ENCODE peak calls at places on chromosomes 5 and 9, in six cellular contexts. F is neural crest cell, N is BJ, I is A673, V is ovary, B is breast epithelium. E is an unnamed sample.

GRCh38 chr9:131046581-131047202 is 37.7 kb downstream of the LAMC3 start:
- DNase-seq in F (peak), N (no peak), I (peak), V (peak), B (no peak), E (no peak)

GRCh38 chr5:127447822-127448221 is 69.6 kb upstream of the PRRC1 start:
- DNase-seq in F (no peak), N (no peak), I (no peak), V (no peak), B (no peak), E (no peak)

GRCh38 chr5:136053336-136054121 is 24.7 kb downstream of the TGFBI start:
- DNase-seq in F (no peak), N (peak), I (no peak), V (no peak), B (no peak), E (no peak)

GRCh38 chr5:14475013-14475412 is 106.6 kb upstream of the OTULINL start:
- DNase-seq in F (no peak), N (no peak), I (no peak), V (no peak), B (no peak), E (no peak)

GRCh38 chr5:127820910-127821553 is 117.8 kb downstream of the CCDC192 start:
- DNase-seq in F (no peak), N (peak), I (no peak), V (no peak), B (no peak), E (no peak)

GRCh38 chr5:32165597-32165996 is 8.5 kb downstream of the GOLPH3 start:
- DNase-seq in F (no peak), N (no peak), I (no peak), V (no peak), B (no peak), E (no peak)

GRCh38 chr5:102857090-102857818 is 102.1 kb downstream of the PAM start:
- DNase-seq in F (no peak), N (peak), I (no peak), V (no peak), B (no peak), E (no peak)

GRCh38 chr5:5373351-5374033 is 49.0 kb upstream of the ICE1 start:
- DNase-seq in F (no peak), N (no peak), I (no peak), V (no peak), B (no peak), E (no peak)

GRCh38 chr5:137802282-137803210 is 48.4 kb upstream of the HNRNPA0 start:
- DNase-seq in F (no peak), N (no peak), I (no peak), V (no peak), B (no peak), E (no peak)

GRCh38 chr9:92717201-92718085 is 47.2 kb downstream of the BICD2 start:
- DNase-seq in F (no peak), N (no peak), I (no peak), V (no peak), B (no peak), E (no peak)

GRCh38 chr5:160852049-160852448 is at the start of gene ATP10B:
- DNase-seq in F (no peak), N (no peak), I (no peak), V (no peak), B (no peak), E (no peak)

GRCh38 chr5:93330506-93330905 is 250.5 kb downstream of the NR2F1-AS1 start:
- DNase-seq in F (no peak), N (no peak), I (no peak), V (no peak), B (no peak), E (no peak)

GRCh38 chr5:161058751-161059150 is 206.7 kb upstream of the ATP10B start:
- DNase-seq in F (no peak), N (no peak), I (no peak), V (no peak), B (no peak), E (no peak)

GRCh38 chr5:139241139-139241538 is 43.0 kb upstream of the SIL1 start:
- DNase-seq in F (no peak), N (no peak), I (no peak), V (no peak), B (no peak), E (no peak)

GRCh38 chr5:6686916-6687409 is 26.3 kb upstream of the TENT4A start:
- DNase-seq in F (peak), N (no peak), I (peak), V (no peak), B (no peak), E (no peak)

GRCh38 chr5:32505718-32506117 is 61.2 kb upstream of the ZFR start:
- DNase-seq in F (no peak), N (no peak), I (peak), V (no peak), B (no peak), E (no peak)

GRCh38 chr9:125889524-125890473 is 142.6 kb downstream of the PBX3 start:
- DNase-seq in F (peak), N (no peak), I (peak), V (peak), B (no peak), E (peak)

GRCh38 chr5:125865166-125865815 is 557.9 kb upstream of the GRAMD2B start:
- DNase-seq in F (no peak), N (no peak), I (no peak), V (no peak), B (no peak), E (no peak)

GRCh38 chr5:133390416-133391155 is 221.8 kb downstream of the FSTL4 start:
- DNase-seq in F (no peak), N (no peak), I (no peak), V (no peak), B (no peak), E (peak)

GRCh38 chr9:112044183-112044582 is 130.9 kb downstream of the SUSD1 start:
- DNase-seq in F (no peak), N (no peak), I (no peak), V (no peak), B (no peak), E (no peak)

GRCh38 chr5:61319388-61320146 is 12.5 kb upstream of the ZSWIM6 start:
- DNase-seq in F (no peak), N (no peak), I (peak), V (no peak), B (no peak), E (no peak)

GRCh38 chr9:38172601-38173000 is 103.6 kb upstream of the SHB start:
- DNase-seq in F (no peak), N (no peak), I (no peak), V (no peak), B (no peak), E (no peak)

GRCh38 chr9:135724186-135724797 is 22.3 kb downstream of the KCNT1 start:
- DNase-seq in F (no peak), N (no peak), I (no peak), V (no peak), B (no peak), E (no peak)

GRCh38 chr5:103532116-103532734 is 30.4 kb downstream of the NUDT12 start:
- DNase-seq in F (no peak), N (peak), I (no peak), V (no peak), B (no peak), E (no peak)

GRCh38 chr9:92289708-92290390 is 3.6 kb downstream of the IARS1 start:
- DNase-seq in F (no peak), N (peak), I (peak), V (no peak), B (no peak), E (no peak)

GRCh38 chr9:103601287-103601686 is 492.8 kb upstream of the SMC2 start:
- DNase-seq in F (no peak), N (no peak), I (no peak), V (no peak), B (no peak), E (no peak)

GRCh38 chr5:134738963-134739661 is 764 bp downstream of the CAMLG start:
- DNase-seq in F (peak), N (no peak), I (peak), V (peak), B (no peak), E (peak)
- TF ChIP-seq CTCF in F (no peak), N (peak), I (peak), V (no peak), B (no peak), E (no peak)

GRCh38 chr9:87333802-87334201 is 163.9 kb upstream of the DAPK1 start:
- DNase-seq in F (no peak), N (no peak), I (no peak), V (no peak), B (no peak), E (no peak)
- TF ChIP-seq CTCF in F (no peak), N (no peak), I (no peak), V (no peak), B (no peak), E (no peak)

GRCh38 chr5:72185717-72186388 is 78.6 kb downstream of the MAP1B start:
- DNase-seq in F (no peak), N (no peak), I (no peak), V (no peak), B (no peak), E (no peak)
- TF ChIP-seq CTCF in F (no peak), N (no peak), I (no peak), V (no peak), B (no peak), E (no peak)

DNA sequence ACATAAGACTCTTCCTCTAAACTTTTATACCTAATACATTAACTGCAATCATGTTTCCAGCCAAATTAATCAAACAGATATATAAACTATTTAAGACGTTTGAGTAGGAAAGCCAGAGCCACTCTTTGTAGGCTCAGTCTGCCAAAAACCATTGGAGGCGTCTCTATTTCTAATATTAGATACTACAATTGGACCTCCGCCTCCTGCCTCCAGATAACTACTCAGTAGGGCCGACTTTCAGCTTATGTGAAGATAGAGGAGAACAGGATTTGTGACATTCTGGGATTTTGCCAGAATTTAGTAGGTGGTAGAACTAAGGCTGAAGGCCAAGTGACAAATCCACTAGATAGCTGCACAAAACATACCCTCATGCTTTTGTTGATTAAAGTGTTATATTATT is 463.0 kb downstream of the CETN3 start:
- DNase-seq in F (no peak), N (no peak), I (peak), V (no peak), B (no peak), E (no peak)
- TF ChIP-seq CTCF in F (no peak), N (no peak), I (no peak), V (no peak), B (no peak), E (no peak)

GRCh38 chr9:16154570-16155078 is 601.8 kb downstream of the CCDC171 start:
- DNase-seq in F (peak), N (no peak), I (no peak), V (peak), B (no peak), E (no peak)
- TF ChIP-seq CTCF in F (peak), N (peak), I (no peak), V (no peak), B (no peak), E (peak)

GRCh38 chr9:133589454-133590227 is 19.5 kb downstream of the FAM163B start:
- DNase-seq in F (no peak), N (no peak), I (no peak), V (no peak), B (no peak), E (no peak)
- TF ChIP-seq CTCF in F (peak), N (peak), I (peak), V (no peak), B (no peak), E (peak)

GRCh38 chr5:53994148-53994547 is 316.2 kb downstream of the ARL15 start:
- DNase-seq in F (no peak), N (peak), I (peak), V (no peak), B (no peak), E (no peak)

GRCh38 chr5:53987091-53987490 is 323.3 kb downstream of the ARL15 start:
- DNase-seq in F (no peak), N (no peak), I (no peak), V (no peak), B (no peak), E (no peak)

GRCh38 chr5:53996008-53996407 is 314.4 kb downstream of the ARL15 start:
- DNase-seq in F (no peak), N (no peak), I (peak), V (no peak), B (no peak), E (no peak)

DNA sequence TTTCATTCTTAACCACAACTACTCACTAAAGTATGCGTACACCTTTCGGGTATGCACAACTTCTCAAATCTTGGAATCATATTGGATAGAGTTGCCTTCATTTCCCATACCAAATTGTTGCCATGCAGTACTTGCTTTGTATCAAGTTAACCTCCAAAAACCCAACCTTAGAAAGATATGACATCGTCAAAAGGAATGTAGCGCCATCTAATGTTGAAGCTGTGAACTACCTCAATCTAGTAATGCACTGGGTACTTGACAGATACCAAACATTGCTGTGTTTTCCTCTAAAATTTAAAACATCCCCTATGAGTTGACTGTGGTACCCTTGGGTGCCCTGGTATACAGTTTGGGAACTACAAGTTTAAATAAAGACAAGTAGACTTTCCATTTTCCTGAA is 318.4 kb downstream of the ARL15 start:
- DNase-seq in F (no peak), N (no peak), I (peak), V (no peak), B (no peak), E (no peak)
- TF ChIP-seq CTCF in F (peak), N (peak), I (peak), V (no peak), B (no peak), E (peak)

DNA sequence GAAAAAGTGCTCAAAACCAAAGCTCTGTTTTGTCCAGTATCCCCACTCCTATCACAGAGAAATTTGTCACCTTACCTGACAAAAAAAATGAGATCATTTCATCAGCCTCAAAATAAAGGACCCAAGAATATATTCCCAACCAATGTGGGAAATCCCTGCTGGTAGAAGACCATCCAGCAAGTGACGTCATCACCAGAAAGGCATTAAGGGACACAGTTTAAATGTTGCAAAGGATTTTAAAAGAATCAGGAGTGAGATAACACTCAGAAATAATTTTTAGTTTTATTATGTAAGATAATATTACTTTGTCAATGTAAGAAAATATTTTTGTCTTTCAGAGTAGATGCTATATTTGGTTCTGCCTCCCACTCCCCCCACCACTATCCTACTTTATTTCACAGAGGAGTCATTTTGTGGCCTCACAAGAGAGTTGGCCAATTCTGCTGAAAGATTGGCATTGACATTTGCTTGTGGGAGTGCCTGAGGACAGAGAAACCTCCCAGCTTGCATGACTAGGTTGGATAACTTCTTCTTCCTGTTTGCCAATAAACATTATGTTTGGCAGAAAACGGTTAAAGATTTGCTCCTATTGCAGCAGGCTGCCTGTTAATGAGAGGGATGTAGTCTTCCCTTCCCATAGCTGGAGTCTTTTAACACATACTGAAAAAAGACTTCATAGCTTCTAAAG is 288.6 kb upstream of the DAB2 start:
- DNase-seq in F (no peak), N (no peak), I (no peak), V (no peak), B (no peak), E (no peak)
- TF ChIP-seq CTCF in F (no peak), N (no peak), I (no peak), V (no peak), B (no peak), E (no peak)

GRCh38 chr5:145889611-145890010 is 16.8 kb upstream of the GRXCR2 start:
- DNase-seq in F (no peak), N (no peak), I (no peak), V (no peak), B (no peak), E (no peak)

GRCh38 chr5:145887976-145888574 is 15.3 kb upstream of the GRXCR2 start:
- DNase-seq in F (peak), N (no peak), I (peak), V (no peak), B (no peak), E (no peak)

DNA sequence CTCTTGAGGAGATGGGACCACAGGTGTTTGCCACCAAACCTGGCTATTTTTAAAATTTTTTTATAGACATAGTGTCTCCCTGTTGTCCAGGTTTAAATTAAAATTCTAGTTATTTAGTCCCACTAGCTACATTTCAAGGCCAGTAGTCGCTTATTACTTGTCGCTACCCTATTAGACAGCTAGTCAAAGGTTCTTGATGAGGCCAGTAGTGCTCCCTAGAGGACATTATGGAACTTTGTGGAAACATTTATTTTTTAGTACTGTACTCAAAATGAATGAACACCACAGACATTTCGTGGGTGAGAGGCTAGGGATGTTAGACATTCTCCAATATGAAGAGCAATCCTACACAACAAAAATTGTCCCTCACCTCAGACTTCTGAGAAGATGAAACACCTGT is 14.4 kb upstream of the GRXCR2 start:
- DNase-seq in F (no peak), N (no peak), I (peak), V (no peak), B (no peak), E (no peak)
- TF ChIP-seq CTCF in F (peak), N (no peak), I (no peak), V (no peak), B (no peak), E (no peak)

E was measured in osteocyte.